ENCODE peak calls at places on chromosomes 16 and 17, in five cellular contexts. X, V, I, J and F are unnamed samples.

GRCh38 chr17:3845361-3845753 is 689 bp downstream of the NCBP3 start:
- DNase-seq in X (peak; percentile 15), V (peak; percentile 27), I (peak; percentile 72), J (no peak), F (peak; percentile 69)

GRCh38 chr16:49664221-49665215 is 191.4 kb downstream of the ZNF423 start:
- DNase-seq in X (no peak), V (no peak), I (no peak), J (no peak), F (no peak)

GRCh38 chr16:12573730-12574383 is 229.8 kb downstream of the CPPED1 start:
- DNase-seq in X (peak; percentile 14), V (peak; percentile 69), I (peak; percentile 79), J (no peak), F (peak; percentile 69)

GRCh38 chr17:56754523-56755208 is 79.1 kb downstream of the C17orf67 start:
- DNase-seq in X (peak; percentile 28), V (peak; percentile 68), I (no peak), J (no peak), F (no peak)

GRCh38 chr16:73019456-73020362 is 28.2 kb downstream of the ZFHX3 start:
- DNase-seq in X (peak; percentile 90), V (peak; percentile 42), I (no peak), J (peak; percentile 38), F (no peak)

GRCh38 chr16:49696414-49697101 is 159.4 kb downstream of the ZNF423 start:
- DNase-seq in X (no peak), V (no peak), I (no peak), J (no peak), F (no peak)

GRCh38 chr17:2067048-2067452 is 12.1 kb downstream of the HIC1 start:
- DNase-seq in X (no peak), V (no peak), I (no peak), J (no peak), F (no peak)

GRCh38 chr16:8173111-8173644 is 417.1 kb downstream of the TMEM114 start:
- DNase-seq in X (peak; percentile 25), V (peak; percentile 81), I (peak; percentile 22), J (peak; percentile 77), F (peak; percentile 22)

GRCh38 chr17:81550830-81551457 is 1.2 kb downstream of the FAAP100 start:
- DNase-seq in X (no peak), V (no peak), I (no peak), J (no peak), F (no peak)

GRCh38 chr17:81552244-81553017 is at the start of gene FAAP100:
- DNase-seq in X (peak; percentile 77), V (peak; percentile 88), I (peak; percentile 98), J (peak; percentile 92), F (peak; percentile 94)

GRCh38 chr17:81551458-81552243 is 502 bp downstream of the FAAP100 start:
- DNase-seq in X (no peak), V (peak; percentile 26), I (peak; percentile 61), J (no peak), F (no peak)

GRCh38 chr17:81553616-81554181 is 1.5 kb upstream of the FAAP100 start:
- DNase-seq in X (peak; percentile 97), V (peak; percentile 67), I (no peak), J (no peak), F (no peak)

GRCh38 chr17:81553018-81553615 is 964 bp upstream of the FAAP100 start:
- DNase-seq in X (peak; percentile 80), V (peak; percentile 95), I (peak; percentile 93), J (peak; percentile 88), F (peak; percentile 89)
- TF ChIP-seq CTCF in X (no peak), V (no peak), I (peak; percentile 34), J (no peak), F (peak; percentile 22)

DNA sequence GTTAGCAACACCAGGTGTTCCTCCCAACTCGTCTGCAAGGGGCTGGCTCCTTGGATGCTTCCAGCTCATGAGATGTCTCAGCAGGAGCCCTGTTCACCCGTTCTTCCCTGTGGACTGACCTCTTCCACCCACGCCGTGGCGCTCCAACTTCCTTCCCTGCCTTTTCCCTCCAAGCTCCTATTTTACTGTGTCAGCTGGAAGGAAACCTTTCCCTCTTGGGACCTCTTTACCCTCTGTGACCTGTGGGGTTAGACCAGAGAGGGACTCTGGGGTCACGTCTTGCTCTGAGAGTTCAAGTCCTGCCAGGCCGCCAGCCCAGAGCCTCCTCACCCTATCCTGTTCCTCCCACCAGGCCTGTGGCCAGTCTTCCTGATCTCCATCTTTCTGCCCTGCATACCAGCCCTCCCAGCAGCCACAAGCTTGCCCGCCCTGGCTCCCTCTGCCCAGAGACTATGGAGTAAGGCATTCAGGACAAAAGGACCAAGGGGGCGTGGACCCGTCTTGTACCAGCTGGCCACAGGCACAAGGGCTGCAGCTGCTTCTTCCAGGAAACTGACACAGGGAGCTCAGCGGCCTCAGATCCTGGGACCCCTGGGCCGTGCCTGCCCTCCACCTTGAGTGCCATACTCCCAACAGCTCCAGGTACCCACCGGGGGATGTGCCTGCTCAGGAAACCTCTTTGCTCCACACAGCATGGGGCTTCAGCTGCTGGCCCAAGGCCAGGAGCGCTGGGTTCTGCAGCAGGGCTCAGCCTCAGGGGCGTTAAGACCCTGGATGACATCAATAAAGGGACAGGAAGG is 3.0 kb downstream of the PAQR4 start:
- DNase-seq in X (no peak), V (peak; percentile 32), I (no peak), J (no peak), F (no peak)
- TF ChIP-seq CTCF in X (no peak), V (no peak), I (no peak), J (no peak), F (no peak)

DNA sequence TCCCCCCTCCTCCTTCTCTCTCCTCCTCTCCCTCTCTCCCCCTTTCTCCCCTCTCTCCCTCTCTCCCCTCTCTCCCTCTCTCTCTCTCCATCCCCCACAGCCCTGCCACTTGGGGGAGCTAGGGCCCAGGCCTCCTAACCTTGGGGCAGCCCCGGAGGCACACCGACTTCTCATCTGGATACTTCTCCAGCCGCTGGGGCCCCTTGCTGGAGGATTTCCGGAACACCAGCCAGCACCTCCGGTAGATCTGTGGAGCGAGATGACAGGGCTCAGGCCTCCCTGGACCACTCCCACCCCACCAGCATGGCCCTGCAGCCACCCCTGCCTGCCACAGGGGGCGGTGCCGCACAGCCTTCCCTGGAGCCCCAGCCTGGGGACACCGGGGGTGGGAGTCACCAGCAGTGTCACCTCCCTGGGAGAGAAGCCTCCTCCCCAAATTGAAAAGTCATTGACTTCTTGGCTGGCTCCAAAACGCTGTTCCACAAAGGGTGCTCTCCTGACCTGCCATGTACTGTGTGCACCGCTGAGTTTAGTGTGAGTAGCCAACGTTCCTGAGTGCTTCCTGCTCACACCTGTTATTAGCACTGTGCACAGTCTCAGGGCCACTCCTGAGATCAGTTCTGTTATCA is 10.5 kb downstream of the DOK4 start:
- DNase-seq in X (peak; percentile 15), V (peak; percentile 90), I (peak; percentile 88), J (peak; percentile 81), F (peak; percentile 89)
- TF ChIP-seq CTCF in X (no peak), V (peak; percentile 51), I (peak; percentile 70), J (peak; percentile 65), F (peak; percentile 49)

GRCh38 chr17:8985054-8985701 is 19.7 kb upstream of the PIK3R5 start:
- DNase-seq in X (no peak), V (no peak), I (no peak), J (no peak), F (peak; percentile 48)

GRCh38 chr17:8981443-8981842 is 15.9 kb upstream of the PIK3R5 start:
- DNase-seq in X (peak; percentile 39), V (no peak), I (no peak), J (no peak), F (no peak)

GRCh38 chr17:8988263-8988662 is 22.8 kb upstream of the PIK3R5 start:
- DNase-seq in X (no peak), V (no peak), I (no peak), J (no peak), F (no peak)

GRCh38 chr17:8991514-8992285 is 26.2 kb upstream of the PIK3R5 start:
- DNase-seq in X (peak; percentile 49), V (peak; percentile 69), I (peak; percentile 59), J (no peak), F (peak; percentile 64)

GRCh38 chr17:8986295-8986694 is 20.8 kb upstream of the PIK3R5 start:
- DNase-seq in X (no peak), V (no peak), I (no peak), J (no peak), F (no peak)
- TF ChIP-seq CTCF in X (no peak), V (no peak), I (peak; percentile 22), J (peak; percentile 21), F (no peak)